ENCODE peak calls at places on chromosome 13, in six cellular contexts. S is PC-9, Q is testis, P is H1, I is neuronal stem cell, C is ovary. L is an unnamed sample. For H3K9me3 and H3K4me1, the result is how much of the 10 kb centered on the place peaks cover.

GRCh38 chr13:27928805-27929753 is 9.3 kb downstream of the PDX1 start:
- DNase-seq in I (no peak), P (no peak), C (no peak), Q (no peak), S (no peak), L (no peak)

GRCh38 chr13:108734676-108735075 is 105.3 kb downstream of the MYO16 start:
- DNase-seq in S (no peak), P (peak), I (no peak), C (no peak), Q (peak), L (no peak)

GRCh38 chr13:75226755-75227435 is 255.1 kb downstream of the TBC1D4 start:
- DNase-seq in C (no peak), P (no peak), I (no peak), S (no peak), Q (no peak), L (no peak)

GRCh38 chr13:71254384-71254783 is 612.6 kb downstream of the DACH1 start:
- DNase-seq in Q (no peak), P (no peak), C (no peak), I (no peak), S (no peak), L (no peak)

GRCh38 chr13:44974056-44974798 is 15.0 kb downstream of the NUFIP1 start:
- DNase-seq in S (no peak), P (no peak), Q (peak), C (no peak), I (no peak), L (no peak)

GRCh38 chr13:26518433-26519084 is 38.9 kb upstream of the WASF3 start:
- DNase-seq in Q (no peak), P (no peak), S (no peak), C (no peak), I (peak), L (no peak)

GRCh38 chr13:37085656-37086055 is 19.8 kb downstream of the CSNK1A1L start:
- DNase-seq in Q (no peak), C (no peak), S (no peak), P (no peak), I (no peak), L (no peak)

GRCh38 chr13:24660023-24660806 is 20.0 kb upstream of the ATP12A start:
- DNase-seq in I (no peak), S (no peak), P (no peak), Q (no peak), C (no peak), L (no peak)

GRCh38 chr13:78806457-78806856 is 147.5 kb upstream of the OBI1 start:
- DNase-seq in I (no peak), C (no peak), Q (no peak), P (no peak), S (no peak), L (no peak)

GRCh38 chr13:40876020-40876738 is 86.8 kb downstream of the SLC25A15 start:
- DNase-seq in C (no peak), S (no peak), Q (no peak), P (no peak), I (no peak), L (no peak)

GRCh38 chr13:40875048-40875447 is 85.6 kb downstream of the SLC25A15 start:
- DNase-seq in P (no peak), Q (no peak), C (no peak), I (no peak), S (no peak), L (no peak)

GRCh38 chr13:40878321-40878720 is 88.9 kb downstream of the SLC25A15 start:
- DNase-seq in P (no peak), Q (no peak), C (no peak), I (no peak), S (no peak), L (no peak)

GRCh38 chr13:40874138-40874776 is 84.8 kb downstream of the SLC25A15 start:
- DNase-seq in P (no peak), I (no peak), S (no peak), C (no peak), Q (peak), L (no peak)

DNA sequence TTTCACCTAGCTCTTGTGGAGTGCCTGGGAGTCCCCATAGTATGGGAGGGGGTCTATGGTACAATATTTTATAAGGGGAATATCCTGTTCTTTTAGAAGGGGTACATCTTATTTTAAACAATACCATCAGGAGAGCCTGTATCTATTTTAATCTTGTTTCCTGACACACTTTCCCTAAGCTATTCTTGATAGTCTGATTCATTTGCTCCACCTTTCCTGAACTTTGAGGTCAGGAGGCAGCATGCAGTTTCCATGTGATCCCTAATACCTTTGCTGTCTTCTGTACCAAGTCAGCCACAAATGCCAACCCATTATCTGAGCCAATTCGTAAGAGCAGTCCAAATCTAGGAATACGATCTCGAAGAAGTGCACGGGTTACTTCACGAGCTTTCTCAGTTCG is 86.2 kb downstream of the SLC25A15 start:
- DNase-seq in Q (no peak), P (no peak), I (no peak), C (no peak), S (no peak), L (no peak)
- H3K9me3 ChIP-seq in Q (under half), P (under half), I (under half), C (half or more), S (under half), L (half or more)

GRCh38 chr13:100517135-100517534 is 71.5 kb downstream of the GGACT start:
- DNase-seq in Q (no peak), I (no peak), P (no peak), S (no peak), C (no peak), L (no peak)

GRCh38 chr13:100518394-100519062 is 70.1 kb downstream of the GGACT start:
- DNase-seq in P (no peak), I (no peak), C (no peak), S (no peak), Q (no peak), L (no peak)

GRCh38 chr13:100519626-100520025 is 69.0 kb downstream of the GGACT start:
- DNase-seq in P (no peak), C (no peak), I (no peak), S (no peak), Q (no peak), L (no peak)

GRCh38 chr13:100515410-100515800 is 73.2 kb downstream of the GGACT start:
- DNase-seq in I (no peak), P (no peak), C (no peak), Q (no peak), S (no peak), L (no peak)

GRCh38 chr13:100517706-100518105 is 70.9 kb downstream of the GGACT start:
- DNase-seq in P (no peak), I (no peak), C (no peak), Q (no peak), S (no peak), L (no peak)
- H3K4me1 ChIP-seq in P (under half), I (under half), C (under half), Q (under half), S (under half), L (under half)

DNA sequence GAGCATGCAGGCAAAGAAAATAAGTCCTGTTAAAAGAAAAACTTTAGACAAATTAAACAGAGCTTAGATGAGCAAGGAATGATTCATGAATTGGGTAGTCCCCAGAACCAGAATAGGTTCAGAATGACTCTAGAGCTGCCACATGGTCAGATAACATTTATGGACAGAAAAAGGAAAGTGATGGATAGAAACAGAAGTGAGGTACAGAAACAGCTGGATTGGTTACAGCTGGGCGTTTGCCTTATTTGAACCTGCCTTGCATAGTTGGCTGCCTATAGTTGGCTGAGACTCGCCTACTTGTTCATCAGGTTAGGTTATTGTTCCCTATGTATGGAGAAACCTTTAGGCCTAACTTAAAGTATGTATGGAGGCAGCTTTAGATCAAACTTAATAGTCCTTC is 35.4 kb downstream of the WDFY2 start:
- DNase-seq in S (no peak), P (no peak), Q (no peak), I (no peak), C (no peak), L (no peak)
- H3K27ac ChIP-seq in S (no peak), P (no peak), Q (peak), I (no peak), C (no peak), L (peak)

GRCh38 chr13:29587645-29588044 is 7.8 kb downstream of the SLC7A1 start:
- DNase-seq in I (no peak), S (no peak), Q (peak), C (no peak), P (no peak), L (no peak)
- H3K9me3 ChIP-seq in I (under half), S (under half), Q (under half), C (under half), P (under half), L (under half)

GRCh38 chr13:51613535-51613934 is 29.3 kb downstream of the WDFY2 start:
- DNase-seq in S (no peak), P (no peak), C (no peak), Q (no peak), I (no peak), L (no peak)
- H3K4me1 ChIP-seq in S (under half), P (under half), C (under half), Q (under half), I (under half), L (under half)